ENCODE peak calls at places on chromosomes 6 and 20, in nine cellular contexts. I is stimulated activated naive CD8-positive, alpha-beta T cell treated with anti-CD3 and anti-CD28 coated beads, Interleukin-15, Interleukin-2, amounts not matched to agents 100 U/mL and 50 U/mL, for 24 hours; U is left ventricle myocardium inferior; L is cerebellar cortex; X is lower leg skin; O is SJSA1; Q is EL; A is GOT3; P is tibial nerve. G is an unnamed sample.

GRCh38 chr6:165939601-165940290 is 227.9 kb downstream of the TBXT start:
- DNase-seq in O (no peak), U (no peak), L (no peak), I (no peak), P (no peak), X (no peak), Q (no peak), A (no peak), G (no peak)

GRCh38 chr6:163828038-163828790 is 413.7 kb downstream of the QKI start:
- DNase-seq in I (no peak), L (no peak), O (no peak), A (no peak), P (no peak), U (peak; percentile 31), Q (peak; percentile 14), X (peak; percentile 25), G (no peak)

GRCh38 chr6:30463651-30464618 is 25.4 kb upstream of the HLA-E start:
- DNase-seq in Q (peak; percentile 61), O (peak; percentile 61), L (no peak), I (peak; percentile 69), A (no peak), X (no peak), P (no peak), U (peak; percentile 40), G (peak; percentile 83)

GRCh38 chr20:25056601-25057233 is 1.2 kb downstream of the ACSS1 start:
- DNase-seq in I (no peak), U (peak; percentile 54), A (no peak), P (no peak), X (no peak), Q (no peak), L (no peak), O (no peak), G (no peak)

GRCh38 chr6:83417880-83418663 is 12.8 kb downstream of the ME1 start:
- DNase-seq in L (peak; percentile 34), X (no peak), O (no peak), P (peak; percentile 34), Q (peak; percentile 52), A (no peak), U (no peak), I (no peak), G (no peak)

GRCh38 chr20:3158968-3159431 is 665 bp downstream of the FASTKD5 start:
- DNase-seq in U (no peak), Q (peak; percentile 13), I (no peak), P (no peak), X (no peak), L (no peak), O (no peak), A (no peak), G (no peak)

GRCh38 chr6:111775145-111775936 is 97.9 kb downstream of the FYN start:
- DNase-seq in O (no peak), Q (no peak), X (no peak), L (no peak), A (no peak), I (no peak), U (no peak), P (no peak), G (no peak)

GRCh38 chr6:158387036-158387435 is 74.8 kb downstream of the TULP4 start:
- DNase-seq in A (no peak), U (no peak), Q (no peak), O (no peak), L (no peak), X (no peak), P (no peak), I (no peak), G (no peak)

GRCh38 chr6:36129889-36130671 is at the start of gene MAPK13:
- DNase-seq in U (no peak), X (no peak), L (no peak), O (no peak), I (peak; percentile 51), A (no peak), P (no peak), Q (no peak), G (no peak)

GRCh38 chr20:14709439-14709838 is 372.0 kb upstream of the FLRT3 start:
- DNase-seq in O (no peak), X (no peak), L (no peak), Q (no peak), P (no peak), U (no peak), A (no peak), I (no peak), G (no peak)

GRCh38 chr6:33860706-33861474 is 57.1 kb upstream of the MLN start:
- DNase-seq in X (no peak), I (no peak), Q (no peak), O (no peak), A (no peak), L (no peak), U (no peak), P (no peak), G (no peak)

GRCh38 chr6:135883045-135883444 is 31.5 kb downstream of the PDE7B start:
- DNase-seq in O (no peak), L (no peak), X (no peak), U (no peak), I (no peak), Q (peak; percentile 39), P (no peak), A (no peak), G (no peak)

GRCh38 chr6:24761193-24761835 is 13.4 kb upstream of the GMNN start:
- DNase-seq in X (no peak), A (no peak), I (no peak), P (no peak), U (no peak), L (no peak), Q (no peak), O (no peak), G (no peak)

GRCh38 chr6:4687989-4688947 is 87.9 kb upstream of the CDYL start:
- DNase-seq in I (no peak), L (no peak), P (peak; percentile 30), U (no peak), Q (peak; percentile 81), O (peak; percentile 66), A (no peak), X (peak; percentile 68), G (no peak)

GRCh38 chr6:69865126-69865525 is 1.2 kb upstream of the COL19A1 start:
- DNase-seq in I (no peak), U (no peak), P (peak; percentile 15), L (peak; percentile 33), Q (peak; percentile 19), X (no peak), A (no peak), O (no peak), G (no peak)

GRCh38 chr6:96058094-96058493 is 42.3 kb downstream of the FUT9 start:
- DNase-seq in X (no peak), Q (no peak), L (no peak), U (no peak), P (no peak), O (no peak), I (no peak), A (no peak), G (no peak)

GRCh38 chr20:39619386-39619785 is 657.2 kb downstream of the DHX35 start:
- DNase-seq in L (no peak), Q (no peak), U (no peak), X (no peak), A (no peak), I (no peak), O (no peak), P (no peak), G (no peak)

GRCh38 chr20:10792291-10792690 is 118.5 kb upstream of the JAG1 start:
- DNase-seq in L (no peak), X (no peak), Q (peak; percentile 6), O (no peak), P (no peak), U (no peak), I (no peak), A (no peak), G (no peak)

GRCh38 chr6:154167163-154167562 is 128.1 kb downstream of the OPRM1 start:
- DNase-seq in P (peak; percentile 13), L (peak; percentile 30), O (no peak), I (no peak), A (no peak), U (no peak), X (no peak), Q (no peak), G (peak; percentile 86)

GRCh38 chr20:64133951-64134407 is 26.6 kb upstream of the NPBWR2 start:
- DNase-seq in X (no peak), P (no peak), Q (no peak), L (no peak), O (peak; percentile 39), A (no peak), U (no peak), I (no peak), G (no peak)

GRCh38 chr6:163187606-163188005 is 226.9 kb upstream of the QKI start:
- DNase-seq in I (no peak), X (no peak), L (no peak), O (no peak), A (no peak), Q (no peak), P (no peak), U (no peak), G (no peak)

G was measured in posterior cingulate gyrus.